ENCODE peak calls at places on chromosomes 13 and 19, in ten cellular contexts. I is OCI-LY7, V is GM12878, T is IMR-90, H is astrocyte, Q is endothelial cell of umbilical vein, Y is fibroblast of lung, B is GM23338, R is GM23248, J is mammary epithelial cell. G is an unnamed sample. For H4K20me1, the result is how much of the 10 kb centered on the place peaks cover.

GRCh38 chr13:112705286-112705685 is 15.4 kb downstream of the ATP11A start:
- DNase-seq in H (no peak), R (no peak), J (no peak), T (no peak), B (no peak), Q (no peak), I (no peak), V (no peak), Y (no peak), G (no peak)

GRCh38 chr19:7998081-7998480 is 7.4 kb downstream of the ELAVL1 start:
- DNase-seq in T (peak), I (no peak), V (no peak), J (no peak), H (peak), B (no peak), Y (peak), Q (no peak), R (peak), G (no peak)

GRCh38 chr19:39004403-39004802 is 27.9 kb downstream of the FBXO27 start:
- DNase-seq in Q (no peak), Y (no peak), J (no peak), R (no peak), H (no peak), T (no peak), V (no peak), I (no peak), B (no peak), G (no peak)

GRCh38 chr19:39038098-39038497 is 5.7 kb upstream of the FBXO27 start:
- DNase-seq in T (peak), Y (peak), J (peak), R (peak), I (no peak), B (peak), V (no peak), Q (peak), H (no peak), G (no peak)

GRCh38 chr13:87684850-87685735 is 13.9 kb downstream of the SLITRK5 start:
- DNase-seq in B (no peak), Y (peak), V (no peak), J (no peak), H (peak), Q (no peak), T (no peak), I (no peak), R (peak), G (no peak)

GRCh38 chr13:99690426-99691189 is 189.3 kb downstream of the TM9SF2 start:
- DNase-seq in H (no peak), Y (no peak), J (no peak), V (no peak), B (peak), Q (no peak), I (no peak), T (no peak), R (no peak), G (no peak)

GRCh38 chr13:41231786-41232185 is 31.6 kb downstream of the MTRF1 start:
- DNase-seq in I (no peak), T (peak), R (no peak), J (peak), Y (peak), H (peak), V (peak), Q (peak), B (no peak), G (no peak)

GRCh38 chr13:23956106-23956505 is 58.8 kb upstream of the C1QTNF9B start:
- DNase-seq in Y (peak), Q (no peak), B (no peak), R (peak), T (peak), I (no peak), H (peak), J (peak), V (no peak), G (no peak)

GRCh38 chr13:73984949-73985691 is 149.1 kb downstream of the KLF12 start:
- DNase-seq in T (no peak), Q (no peak), H (no peak), I (no peak), V (no peak), B (peak), J (no peak), R (no peak), Y (no peak), G (no peak)

GRCh38 chr19:56955637-56956216 is 115.2 kb upstream of the PEG3 start:
- DNase-seq in Y (no peak), I (no peak), B (no peak), J (no peak), R (no peak), T (no peak), H (no peak), Q (no peak), V (no peak), G (no peak)

GRCh38 chr19:8373867-8374813 is 10.2 kb downstream of the ANGPTL4 start:
- DNase-seq in H (no peak), I (no peak), B (no peak), J (no peak), R (no peak), T (no peak), Q (no peak), V (no peak), Y (no peak), G (no peak)

GRCh38 chr19:13134626-13135025 is 15.5 kb downstream of the STX10 start:
- DNase-seq in R (peak), H (no peak), Y (no peak), B (no peak), V (no peak), T (no peak), J (no peak), Q (no peak), I (no peak), G (no peak)

GRCh38 chr13:48842316-48842715 is 133.4 kb upstream of the FNDC3A start:
- DNase-seq in R (no peak), I (no peak), Y (no peak), H (no peak), J (no peak), T (no peak), Q (peak), B (no peak), V (no peak), G (no peak)

GRCh38 chr13:96499646-96500045 is 409.7 kb downstream of the HS6ST3 start:
- DNase-seq in T (no peak), Y (no peak), B (no peak), R (no peak), J (no peak), H (no peak), V (no peak), Q (no peak), I (no peak), G (no peak)

GRCh38 chr13:46668906-46669525 is 116.0 kb downstream of the LRCH1 start:
- DNase-seq in I (no peak), B (no peak), H (no peak), T (no peak), J (no peak), R (no peak), Y (no peak), Q (peak), V (no peak), G (no peak)

GRCh38 chr19:40136818-40137217 is 46.1 kb upstream of the ZNF780A start:
- DNase-seq in I (no peak), Q (no peak), H (no peak), B (no peak), V (no peak), T (no peak), J (no peak), Y (no peak), R (no peak), G (no peak)

GRCh38 chr19:6802336-6803035 is 30.0 kb downstream of the VAV1 start:
- DNase-seq in Y (no peak), V (peak), I (peak), R (no peak), H (no peak), B (peak), T (no peak), Q (peak), J (no peak), G (peak)

GRCh38 chr13:19681517-19681916 is 48.1 kb downstream of the MPHOSPH8 start:
- DNase-seq in T (peak), I (no peak), Y (no peak), H (no peak), V (no peak), R (no peak), B (peak), Q (peak), J (no peak), G (no peak)

GRCh38 chr13:31894931-31895330 is 136.6 kb upstream of the FRY start:
- DNase-seq in V (no peak), Q (no peak), T (no peak), Y (no peak), I (no peak), H (no peak), B (no peak), J (no peak), R (no peak), G (no peak)

GRCh38 chr19:9052894-9053293 is 34.0 kb upstream of the OR1M1 start:
- DNase-seq in J (no peak), Y (no peak), V (no peak), H (no peak), R (no peak), Q (no peak), T (no peak), B (no peak), I (no peak), G (no peak)

GRCh38 chr19:27858981-27859581 is 1353.9 kb downstream of the UQCRFS1 start:
- DNase-seq in B (no peak), T (no peak), H (no peak), Y (no peak), V (no peak), J (peak), Q (no peak), I (no peak), R (no peak), G (no peak)

GRCh38 chr19:6822311-6822670 is 49.8 kb downstream of the VAV1 start:
- DNase-seq in Q (no peak), R (no peak), Y (no peak), H (no peak), I (no peak), B (no peak), J (no peak), V (no peak), T (no peak), G (no peak)

GRCh38 chr19:21463449-21464105 is 41.8 kb upstream of the ZNF429 start:
- DNase-seq in J (peak), T (no peak), Q (no peak), H (peak), Y (peak), B (peak), I (no peak), R (no peak), V (no peak), G (peak)

GRCh38 chr13:106490177-106490576 is 45.3 kb downstream of the EFNB2 start:
- DNase-seq in H (no peak), I (no peak), J (no peak), R (no peak), B (no peak), T (no peak), Y (no peak), Q (no peak), V (no peak), G (no peak)
- H4K20me1 ChIP-seq in H (under half), I (under half), J (under half), R (under half), B (under half), T (under half), Y (under half), Q (under half), V (under half), G (under half)

GRCh38 chr19:33375760-33376159 is 2.3 kb downstream of the CEBPG start:
- DNase-seq in I (no peak), Q (no peak), H (peak), V (no peak), J (peak), T (peak), B (no peak), R (peak), Y (no peak), G (no peak)
- H4K20me1 ChIP-seq in I (half or more), Q (under half), H (half or more), V (under half), J (under half), T (half or more), B (half or more), R (half or more), Y (under half), G (under half)

DNA sequence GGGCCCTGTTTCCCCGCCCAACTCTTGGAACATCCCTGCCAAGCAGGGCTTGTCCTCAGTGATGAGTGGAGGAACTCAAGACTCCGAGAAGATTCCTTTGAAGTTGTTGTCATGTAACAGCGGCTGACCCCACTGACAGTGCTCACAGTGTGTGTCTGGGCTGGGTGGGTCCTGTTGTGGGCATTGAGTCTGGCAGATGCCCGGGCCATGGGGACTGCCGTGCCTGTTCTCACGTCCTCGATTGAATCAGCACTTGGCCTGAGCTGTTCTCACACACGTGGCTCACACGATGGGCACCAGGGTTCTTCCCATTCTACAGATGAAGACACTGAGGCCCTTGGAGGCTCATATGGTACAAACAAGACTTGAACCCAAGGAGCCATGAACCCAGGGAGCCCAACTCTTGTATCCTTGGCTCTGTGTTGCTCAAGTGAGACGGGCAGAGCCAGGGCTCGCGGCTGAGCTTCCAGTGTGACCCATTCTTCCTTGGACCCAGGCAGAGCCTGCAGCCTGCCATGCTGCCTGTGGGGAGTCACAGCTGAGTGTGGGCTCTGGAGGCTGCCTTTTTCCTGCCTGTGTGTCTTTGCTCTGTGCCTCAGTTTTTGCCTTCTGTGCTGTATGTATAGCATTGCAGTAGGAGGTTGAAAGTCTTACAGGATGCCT is 8.6 kb upstream of the EPN1 start:
- DNase-seq in B (no peak), Q (no peak), T (no peak), Y (no peak), H (no peak), J (no peak), I (no peak), V (no peak), R (no peak), G (no peak)
- H4K20me1 ChIP-seq in B (under half), Q (under half), T (half or more), Y (under half), H (half or more), J (under half), I (under half), V (under half), R (under half), G (half or more)

GRCh38 chr19:1252221-1252817 is 3.9 kb downstream of the MIDN start:
- DNase-seq in B (no peak), V (no peak), J (peak), T (peak), I (peak), Q (peak), R (peak), Y (peak), H (peak), G (peak)
- H4K20me1 ChIP-seq in B (under half), V (under half), J (under half), T (half or more), I (under half), Q (under half), R (under half), Y (under half), H (half or more), G (under half)

DNA sequence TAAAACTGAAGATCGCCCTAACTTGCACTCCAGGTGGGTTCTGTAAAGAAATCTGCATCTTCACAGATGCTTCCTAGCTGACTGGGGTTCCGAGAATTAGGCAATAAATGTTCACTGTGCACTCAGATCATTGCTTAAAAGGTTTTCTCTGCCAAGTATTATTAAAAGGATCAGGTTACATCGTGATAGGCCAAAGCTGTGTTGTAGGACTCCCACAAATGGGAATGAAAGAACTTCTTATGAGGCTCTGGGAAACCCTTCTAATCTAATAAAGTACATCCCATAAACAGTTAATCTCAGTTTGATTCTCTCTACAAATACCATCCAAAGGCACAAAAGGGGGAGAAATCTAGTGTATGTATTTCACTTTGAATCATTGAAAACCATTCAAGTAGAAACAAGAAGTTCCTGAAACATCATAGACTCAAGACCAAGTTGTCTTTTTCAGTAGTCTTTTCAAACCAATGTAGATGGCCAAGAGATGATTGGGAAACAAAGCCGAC is 7.1 kb upstream of the POU4F1 start:
- DNase-seq in R (no peak), Y (peak), B (no peak), I (no peak), J (no peak), V (no peak), Q (no peak), T (peak), H (no peak), G (no peak)
- H4K20me1 ChIP-seq in R (under half), Y (under half), B (under half), I (under half), J (under half), V (under half), Q (under half), T (under half), H (under half), G (under half)

GRCh38 chr19:18833141-18833476 is 1.4 kb downstream of the UPF1 start:
- DNase-seq in B (no peak), Q (no peak), R (peak), I (peak), H (no peak), T (no peak), V (no peak), J (no peak), Y (peak), G (no peak)
- H4K20me1 ChIP-seq in B (half or more), Q (under half), R (under half), I (under half), H (half or more), T (half or more), V (under half), J (under half), Y (under half), G (half or more)

GRCh38 chr19:4981681-4981958 is 12.7 kb downstream of the KDM4B start:
- DNase-seq in Q (no peak), H (no peak), I (peak), B (no peak), R (no peak), T (no peak), V (no peak), Y (no peak), J (no peak), G (peak)
- H4K20me1 ChIP-seq in Q (under half), H (half or more), I (under half), B (under half), R (under half), T (half or more), V (under half), Y (under half), J (under half), G (half or more)

GRCh38 chr19:41328157-41328817 is 18.3 kb downstream of the CCDC97 start:
- DNase-seq in J (no peak), B (no peak), Y (peak), H (no peak), Q (peak), I (no peak), T (peak), V (no peak), R (no peak), G (no peak)
- H4K20me1 ChIP-seq in J (under half), B (under half), Y (under half), H (under half), Q (under half), I (under half), T (under half), V (under half), R (under half), G (under half)

G was measured in Karpas-422.